ENCODE peak calls at places on chromosomes 12 and 14, in nine cellular contexts. J is AG09309; L is OCI-LY7; D is HS-5; N is RPMI8226; O is stimulated activated CD4-positive, alpha-beta T cell treated with anti-CD3 and anti-CD28 coated beads, Interleukin-12 subunit alpha, Interleukin-12 subunit beta, amount 100 ng/mL, for 48 hours; X is GM12865; G is T follicular helper cell; B is fibroblast of mammary gland. E is an unnamed sample.

GRCh38 chr12:49932746-49933145 is 17.8 kb upstream of the AQP2 start:
- DNase-seq in J (no peak), D (no peak), G (no peak), O (no peak), N (no peak), X (no peak), B (no peak), L (no peak), E (no peak)

GRCh38 chr12:52971701-52972329 is 22.9 kb downstream of the KRT18 start:
- DNase-seq in L (no peak), O (no peak), G (no peak), B (peak), J (no peak), N (peak), X (no peak), D (peak), E (no peak)

GRCh38 chr12:27604431-27604830 is 80.4 kb downstream of the PPFIBP1 start:
- DNase-seq in D (no peak), O (no peak), B (no peak), L (no peak), X (no peak), J (no peak), G (no peak), N (no peak), E (no peak)

GRCh38 chr12:121295746-121296617 is 527 bp downstream of the CAMKK2 start:
- DNase-seq in X (peak), D (no peak), O (peak), B (no peak), J (no peak), G (no peak), L (peak), N (peak), E (no peak)

GRCh38 chr12:108424026-108424425 is 84.9 kb upstream of the CMKLR1 start:
- DNase-seq in O (no peak), N (no peak), D (no peak), L (no peak), J (no peak), B (no peak), G (no peak), X (no peak), E (no peak)

GRCh38 chr14:72643317-72643801 is 250.5 kb downstream of the DPF3 start:
- DNase-seq in O (no peak), J (peak), G (no peak), D (peak), L (no peak), N (no peak), X (no peak), B (peak), E (peak)

GRCh38 chr14:100645986-100646314 is 58.7 kb upstream of the BEGAIN start:
- DNase-seq in X (no peak), L (no peak), O (no peak), N (no peak), D (no peak), B (no peak), G (no peak), J (no peak), E (no peak)

GRCh38 chr12:118493962-118494361 is 117.6 kb downstream of the SUDS3 start:
- DNase-seq in J (no peak), D (no peak), L (no peak), N (no peak), O (no peak), B (no peak), X (no peak), G (no peak), E (no peak)